ENCODE peak calls at places on chromosome 5, in eight cellular contexts. F, I, J, D, Y, H, Q and V are unnamed samples.

GRCh38 chr5:107478068-107478641 is 192.6 kb downstream of the EFNA5 start:
- DNase-seq in F (no peak), I (no peak), J (no peak), D (no peak), Y (no peak), H (no peak), Q (no peak), V (no peak)

GRCh38 chr5:55925181-55925580 is 69.6 kb downstream of the IL6ST start:
- DNase-seq in F (no peak), I (no peak), J (no peak), D (no peak), Y (no peak), H (no peak), Q (no peak), V (no peak)

GRCh38 chr5:142841511-142842255 is 71.5 kb downstream of the ARHGAP26 start:
- DNase-seq in F (no peak), I (no peak), J (no peak), D (no peak), Y (no peak), H (no peak), Q (no peak), V (no peak)

GRCh38 chr5:93574041-93574938 is 6.7 kb downstream of the NR2F1-AS1 start:
- DNase-seq in F (no peak), I (no peak), J (no peak), D (no peak), Y (no peak), H (no peak), Q (no peak), V (no peak)

GRCh38 chr5:73031839-73032238 is 76.0 kb downstream of the FCHO2 start:
- DNase-seq in F (no peak), I (peak; percentile 61), J (peak; percentile 42), D (peak; percentile 37), Y (no peak), H (peak; percentile 81), Q (peak; percentile 78), V (peak; percentile 50)

GRCh38 chr5:122156724-122157325 is 27.5 kb downstream of the ZNF474 start:
- DNase-seq in F (no peak), I (peak; percentile 26), J (no peak), D (peak; percentile 54), Y (no peak), H (peak; percentile 36), Q (peak; percentile 73), V (peak; percentile 50)

GRCh38 chr5:135364416-135365262 is 34.4 kb downstream of the MACROH2A1 start:
- DNase-seq in F (no peak), I (no peak), J (no peak), D (no peak), Y (no peak), H (no peak), Q (no peak), V (no peak)

GRCh38 chr5:96391921-96392320 is 41.1 kb downstream of the PCSK1 start:
- DNase-seq in F (no peak), I (no peak), J (no peak), D (no peak), Y (no peak), H (no peak), Q (no peak), V (no peak)

GRCh38 chr5:1274471-1274870 is 20.4 kb downstream of the TERT start:
- DNase-seq in F (no peak), I (no peak), J (no peak), D (no peak), Y (no peak), H (no peak), Q (no peak), V (no peak)

GRCh38 chr5:32522429-32523143 is 62.8 kb upstream of the SUB1 start:
- DNase-seq in F (no peak), I (no peak), J (no peak), D (peak; percentile 77), Y (no peak), H (no peak), Q (peak; percentile 92), V (no peak)

GRCh38 chr5:61768692-61769281 is 436.7 kb downstream of the ZSWIM6 start:
- DNase-seq in F (no peak), I (peak; percentile 70), J (peak; percentile 21), D (peak; percentile 3), Y (no peak), H (peak; percentile 71), Q (peak; percentile 70), V (peak; percentile 17)

GRCh38 chr5:62206150-62206829 is 99.7 kb upstream of the KIF2A start:
- DNase-seq in F (no peak), I (peak; percentile 45), J (no peak), D (no peak), Y (no peak), H (peak; percentile 12), Q (peak; percentile 8), V (no peak)

GRCh38 chr5:180331647-180331950 is 21.5 kb downstream of the GFPT2 start:
- DNase-seq in F (no peak), I (no peak), J (no peak), D (no peak), Y (no peak), H (no peak), Q (no peak), V (no peak)

GRCh38 chr5:143337946-143338345 is 65.5 kb downstream of the NR3C1 start:
- DNase-seq in F (no peak), I (no peak), J (no peak), D (no peak), Y (no peak), H (no peak), Q (no peak), V (no peak)

GRCh38 chr5:3187846-3188425 is 407.7 kb upstream of the IRX1 start:
- DNase-seq in F (no peak), I (no peak), J (no peak), D (no peak), Y (no peak), H (no peak), Q (no peak), V (no peak)

GRCh38 chr5:149995385-149996085 is 4.9 kb downstream of the TIGD6 start:
- DNase-seq in F (no peak), I (no peak), J (no peak), D (no peak), Y (no peak), H (no peak), Q (no peak), V (no peak)

GRCh38 chr5:145825751-145826180 is 9.4 kb downstream of the PRELID2 start:
- DNase-seq in F (no peak), I (peak; percentile 26), J (no peak), D (peak; percentile 54), Y (no peak), H (peak; percentile 31), Q (peak; percentile 76), V (peak; percentile 71)